ENCODE peak calls at places on chromosomes 11 and 22, in four cellular contexts. One of them, this sample, is unnamed. For H3K36me3 and H3K4me1, the result is how much of the 10 kb centered on the place peaks cover.

GRCh38 chr11:113283881-113284280 is 30.5 kb upstream of the TTC12 start:
- DNase-seq in lower lobe of right lung: no peak
- DNase-seq in HCT116: no peak
- DNase-seq in left ventricle myocardium inferior: no peak
- DNase-seq in this sample: no peak

GRCh38 chr11:77375114-77375513 is 73.6 kb upstream of the GDPD4 start:
- DNase-seq in lower lobe of right lung: no peak
- DNase-seq in HCT116: no peak
- DNase-seq in left ventricle myocardium inferior: no peak
- DNase-seq in this sample: no peak

GRCh38 chr11:63882555-63883242 is 34.3 kb downstream of the RCOR2 start:
- DNase-seq in lower lobe of right lung: peak
- DNase-seq in HCT116: no peak
- DNase-seq in left ventricle myocardium inferior: peak
- DNase-seq in this sample: peak

GRCh38 chr11:80502511-80502910 is 1061.7 kb upstream of the TENM4 start:
- DNase-seq in lower lobe of right lung: no peak
- DNase-seq in HCT116: no peak
- DNase-seq in left ventricle myocardium inferior: no peak
- DNase-seq in this sample: no peak

GRCh38 chr11:126431401-126432064 is 76.0 kb downstream of the ST3GAL4 start:
- DNase-seq in lower lobe of right lung: no peak
- DNase-seq in HCT116: no peak
- DNase-seq in left ventricle myocardium inferior: peak
- DNase-seq in this sample: peak

GRCh38 chr11:96151501-96151900 is 191.5 kb downstream of the MAML2 start:
- DNase-seq in lower lobe of right lung: no peak
- DNase-seq in HCT116: no peak
- DNase-seq in left ventricle myocardium inferior: no peak
- DNase-seq in this sample: no peak

GRCh38 chr11:120120805-120121335 is 17.0 kb downstream of the TRIM29 start:
- DNase-seq in lower lobe of right lung: no peak
- DNase-seq in HCT116: no peak
- DNase-seq in left ventricle myocardium inferior: no peak
- DNase-seq in this sample: no peak

GRCh38 chr11:46826310-46827044 is 19.6 kb downstream of the CKAP5 start:
- DNase-seq in lower lobe of right lung: peak
- DNase-seq in HCT116: peak
- DNase-seq in left ventricle myocardium inferior: peak
- DNase-seq in this sample: peak

GRCh38 chr11:125071831-125072209 is 8.7 kb downstream of the SLC37A2 start:
- DNase-seq in lower lobe of right lung: no peak
- DNase-seq in HCT116: no peak
- DNase-seq in left ventricle myocardium inferior: no peak
- DNase-seq in this sample: no peak

GRCh38 chr11:93490996-93491618 is 52.1 kb downstream of the SMCO4 start:
- DNase-seq in lower lobe of right lung: no peak
- DNase-seq in HCT116: no peak
- DNase-seq in left ventricle myocardium inferior: no peak
- DNase-seq in this sample: no peak

GRCh38 chr11:33125611-33126010 is 35.7 kb downstream of the CSTF3 start:
- DNase-seq in lower lobe of right lung: no peak
- DNase-seq in HCT116: no peak
- DNase-seq in left ventricle myocardium inferior: no peak
- DNase-seq in this sample: no peak

GRCh38 chr22:23179381-23180294 is 671 bp upstream of the BCR start:
- DNase-seq in lower lobe of right lung: peak
- DNase-seq in HCT116: no peak
- DNase-seq in left ventricle myocardium inferior: peak
- DNase-seq in this sample: no peak

GRCh38 chr11:94928146-94928995 is 45.0 kb downstream of the CWC15 start:
- DNase-seq in lower lobe of right lung: no peak
- DNase-seq in HCT116: no peak
- DNase-seq in left ventricle myocardium inferior: no peak
- DNase-seq in this sample: no peak

GRCh38 chr11:65809496-65809895 is 22.6 kb downstream of the OVOL1 start:
- DNase-seq in lower lobe of right lung: peak
- DNase-seq in HCT116: no peak
- DNase-seq in left ventricle myocardium inferior: no peak
- DNase-seq in this sample: no peak

GRCh38 chr11:132623496-132623895 is 908.8 kb downstream of the OPCML start:
- DNase-seq in lower lobe of right lung: no peak
- DNase-seq in HCT116: no peak
- DNase-seq in left ventricle myocardium inferior: no peak
- DNase-seq in this sample: no peak

GRCh38 chr11:64753380-64754123 is 6.2 kb downstream of the PYGM start:
- DNase-seq in lower lobe of right lung: no peak
- DNase-seq in HCT116: no peak
- DNase-seq in left ventricle myocardium inferior: no peak
- DNase-seq in this sample: no peak

GRCh38 chr11:17014321-17014773 is at the start of gene PLEKHA7:
- DNase-seq in lower lobe of right lung: no peak
- DNase-seq in HCT116: no peak
- DNase-seq in left ventricle myocardium inferior: no peak
- DNase-seq in this sample: no peak

GRCh38 chr11:34044664-34045485 is 6.7 kb upstream of the CAPRIN1 start:
- DNase-seq in lower lobe of right lung: peak
- DNase-seq in HCT116: peak
- DNase-seq in left ventricle myocardium inferior: no peak
- DNase-seq in this sample: no peak

GRCh38 chr11:72519220-72519881 is 85.0 kb upstream of the CLPB start:
- DNase-seq in lower lobe of right lung: no peak
- DNase-seq in HCT116: no peak
- DNase-seq in left ventricle myocardium inferior: no peak
- DNase-seq in this sample: no peak

GRCh38 chr22:46280999-46281623 is 13.3 kb downstream of the TTC38 start:
- DNase-seq in lower lobe of right lung: peak
- DNase-seq in HCT116: no peak
- DNase-seq in left ventricle myocardium inferior: no peak
- DNase-seq in this sample: no peak

GRCh38 chr11:120801801-120802689 is 221.9 kb upstream of the TBCEL start:
- DNase-seq in lower lobe of right lung: peak
- DNase-seq in HCT116: peak
- DNase-seq in left ventricle myocardium inferior: peak
- DNase-seq in this sample: peak

GRCh38 chr11:73154178-73154577 is 12.1 kb upstream of the FCHSD2 start:
- DNase-seq in lower lobe of right lung: no peak
- DNase-seq in HCT116: no peak
- DNase-seq in left ventricle myocardium inferior: no peak
- DNase-seq in this sample: no peak

GRCh38 chr11:96155627-96156378 is 187.2 kb downstream of the MAML2 start:
- DNase-seq in lower lobe of right lung: peak
- DNase-seq in HCT116: peak
- DNase-seq in left ventricle myocardium inferior: peak
- DNase-seq in this sample: peak

GRCh38 chr11:101127348-101127698 is 2.3 kb downstream of the PGR start:
- DNase-seq in lower lobe of right lung: peak
- DNase-seq in HCT116: no peak
- DNase-seq in left ventricle myocardium inferior: peak
- DNase-seq in this sample: peak

GRCh38 chr11:101128571-101129202 is 926 bp downstream of the PGR start:
- DNase-seq in lower lobe of right lung: peak
- DNase-seq in HCT116: no peak
- DNase-seq in left ventricle myocardium inferior: no peak
- DNase-seq in this sample: peak

GRCh38 chr11:101126551-101127347 is 2.9 kb downstream of the PGR start:
- DNase-seq in lower lobe of right lung: no peak
- DNase-seq in HCT116: no peak
- DNase-seq in left ventricle myocardium inferior: peak
- DNase-seq in this sample: peak

GRCh38 chr11:101127699-101128570 is 1.7 kb downstream of the PGR start:
- DNase-seq in lower lobe of right lung: peak
- DNase-seq in HCT116: no peak
- DNase-seq in left ventricle myocardium inferior: peak
- DNase-seq in this sample: peak

GRCh38 chr11:101129203-101129943 is at the start of gene PGR:
- DNase-seq in lower lobe of right lung: peak
- DNase-seq in HCT116: no peak
- DNase-seq in left ventricle myocardium inferior: peak
- DNase-seq in this sample: peak
- H3K4me3 ChIP-seq in lower lobe of right lung: peak
- H3K4me3 ChIP-seq in HCT116: no peak
- H3K4me3 ChIP-seq in left ventricle myocardium inferior: peak
- H3K4me3 ChIP-seq in this sample: peak

GRCh38 chr11:35146711-35147110 is 7.7 kb downstream of the CD44 start:
- DNase-seq in lower lobe of right lung: no peak
- DNase-seq in HCT116: no peak
- DNase-seq in left ventricle myocardium inferior: no peak
- DNase-seq in this sample: no peak

GRCh38 chr11:35146074-35146521 is 7.1 kb downstream of the CD44 start:
- DNase-seq in lower lobe of right lung: no peak
- DNase-seq in HCT116: no peak
- DNase-seq in left ventricle myocardium inferior: no peak
- DNase-seq in this sample: no peak

GRCh38 chr11:35144103-35144741 is 5.3 kb downstream of the CD44 start:
- DNase-seq in lower lobe of right lung: no peak
- DNase-seq in HCT116: no peak
- DNase-seq in left ventricle myocardium inferior: no peak
- DNase-seq in this sample: no peak

GRCh38 chr11:35144811-35145210 is 5.8 kb downstream of the CD44 start:
- DNase-seq in lower lobe of right lung: no peak
- DNase-seq in HCT116: no peak
- DNase-seq in left ventricle myocardium inferior: no peak
- DNase-seq in this sample: no peak

DNA sequence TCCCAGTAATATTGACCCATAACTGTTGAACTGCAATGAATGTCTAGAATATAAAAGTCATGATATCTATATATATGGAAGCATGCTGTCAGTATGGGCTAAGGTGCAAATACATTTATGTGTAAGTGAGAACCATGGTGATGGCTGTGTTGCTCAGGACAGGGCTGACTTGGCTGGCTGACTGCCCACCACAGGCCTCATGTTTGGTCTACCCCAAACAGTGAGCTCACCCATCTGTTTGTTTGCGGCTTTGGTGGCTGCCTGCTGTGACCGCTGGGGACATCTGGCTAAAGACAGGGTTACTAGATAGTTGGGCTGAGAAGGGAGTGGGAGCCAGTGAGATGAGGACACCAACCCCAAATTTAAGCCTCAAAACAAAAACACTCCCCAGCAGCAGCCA is 6.3 kb downstream of the CD44 start:
- DNase-seq in lower lobe of right lung: no peak
- DNase-seq in HCT116: no peak
- DNase-seq in left ventricle myocardium inferior: no peak
- DNase-seq in this sample: no peak
- H3K36me3 ChIP-seq in lower lobe of right lung: under half
- H3K36me3 ChIP-seq in HCT116: under half
- H3K36me3 ChIP-seq in left ventricle myocardium inferior: under half
- H3K36me3 ChIP-seq in this sample: under half

GRCh38 chr11:31809857-31810778 is 1.0 kb downstream of the PAX6 start:
- DNase-seq in lower lobe of right lung: peak
- DNase-seq in HCT116: no peak
- DNase-seq in left ventricle myocardium inferior: no peak
- DNase-seq in this sample: no peak
- H3K4me1 ChIP-seq in lower lobe of right lung: half or more
- H3K4me1 ChIP-seq in HCT116: under half
- H3K4me1 ChIP-seq in left ventricle myocardium inferior: half or more
- H3K4me1 ChIP-seq in this sample: half or more

DNA sequence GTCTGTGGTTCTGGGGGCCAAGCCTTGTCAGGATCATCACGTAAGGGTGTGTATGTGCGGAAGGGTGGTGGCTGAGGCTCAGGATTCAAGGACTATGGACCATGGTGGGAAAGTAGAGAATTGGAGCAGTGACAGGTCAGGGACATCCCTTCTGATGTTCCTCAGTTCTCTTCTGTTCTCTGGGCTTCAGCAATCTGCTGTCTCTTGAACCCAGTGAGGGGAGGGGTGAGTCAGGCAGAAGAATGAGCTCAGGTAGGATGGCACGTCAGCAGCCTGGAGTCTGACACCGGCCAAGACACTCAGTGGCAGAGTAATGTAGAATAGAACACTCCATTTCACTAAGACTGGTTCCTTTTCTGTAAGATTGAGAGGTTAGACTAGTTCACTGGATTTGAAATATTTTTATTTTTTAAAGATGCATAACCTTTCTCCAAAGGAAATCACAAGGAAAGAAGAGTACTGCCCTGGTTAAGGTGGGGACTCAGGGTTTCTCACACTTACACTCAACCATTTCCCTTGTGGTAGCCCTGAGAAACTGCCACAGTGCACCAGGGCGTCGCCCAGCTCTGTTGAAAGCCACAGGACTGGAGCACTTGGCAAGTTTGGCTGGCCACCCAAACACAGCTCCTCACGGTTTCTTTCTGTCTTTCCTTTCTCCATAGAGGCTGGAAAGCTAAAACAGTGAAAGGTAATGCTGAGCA is 23.2 kb upstream of the MICAL2 start:
- DNase-seq in lower lobe of right lung: peak
- DNase-seq in HCT116: peak
- DNase-seq in left ventricle myocardium inferior: no peak
- DNase-seq in this sample: no peak
- H3K4me3 ChIP-seq in lower lobe of right lung: no peak
- H3K4me3 ChIP-seq in HCT116: peak
- H3K4me3 ChIP-seq in left ventricle myocardium inferior: peak
- H3K4me3 ChIP-seq in this sample: no peak

GRCh38 chr22:32265882-32266767 is 11.0 kb upstream of the SLC5A4 start:
- DNase-seq in lower lobe of right lung: peak
- DNase-seq in HCT116: peak
- DNase-seq in left ventricle myocardium inferior: peak
- DNase-seq in this sample: no peak

GRCh38 chr22:32269316-32269715 is 14.2 kb upstream of the SLC5A4 start:
- DNase-seq in lower lobe of right lung: no peak
- DNase-seq in HCT116: no peak
- DNase-seq in left ventricle myocardium inferior: no peak
- DNase-seq in this sample: no peak

GRCh38 chr22:32271389-32271788 is 16.2 kb upstream of the SLC5A4 start:
- DNase-seq in lower lobe of right lung: no peak
- DNase-seq in HCT116: no peak
- DNase-seq in left ventricle myocardium inferior: no peak
- DNase-seq in this sample: no peak

GRCh38 chr22:32270641-32271369 is 15.7 kb upstream of the SLC5A4 start:
- DNase-seq in lower lobe of right lung: no peak
- DNase-seq in HCT116: no peak
- DNase-seq in left ventricle myocardium inferior: no peak
- DNase-seq in this sample: no peak

DNA sequence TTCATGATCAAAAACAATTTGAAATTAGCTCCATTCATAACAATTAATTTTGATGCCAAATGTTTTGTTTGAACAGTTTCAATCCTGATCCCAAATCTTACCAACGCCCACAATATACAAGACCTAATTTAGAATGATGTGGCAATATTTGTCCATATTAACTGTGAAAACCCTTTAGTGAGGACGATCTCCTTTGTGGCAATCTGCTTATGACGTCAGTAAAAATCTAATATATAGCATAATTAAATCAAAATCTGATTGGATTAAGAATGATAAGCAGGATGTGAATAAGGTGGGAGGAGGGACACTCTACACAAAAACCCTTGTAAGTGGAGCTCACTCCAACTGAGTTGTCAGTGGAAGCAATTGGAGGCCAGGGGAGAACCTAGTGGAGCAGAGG is 11.9 kb upstream of the SLC5A4 start:
- DNase-seq in lower lobe of right lung: no peak
- DNase-seq in HCT116: no peak
- DNase-seq in left ventricle myocardium inferior: no peak
- DNase-seq in this sample: no peak
- H3K36me3 ChIP-seq in lower lobe of right lung: under half
- H3K36me3 ChIP-seq in HCT116: under half
- H3K36me3 ChIP-seq in left ventricle myocardium inferior: under half
- H3K36me3 ChIP-seq in this sample: under half